ENCODE peak calls at places on chromosomes 12 and 14, in five cellular contexts. T is AG09309, D is upper lobe of right lung, K is fibroblast of the aortic adventitia, C is gastrocnemius medialis. Q is an unnamed sample.
A peak's percentile ranks its signal among the peaks of the same experiment; 100 is the strongest.

GRCh38 chr12:93060666-93061413 is 131.7 kb upstream of the EEA1 start:
- DNase-seq in T (no peak), D (no peak), K (peak; percentile 76), C (no peak), Q (peak; percentile 71)

GRCh38 chr12:56616924-56617323 is 13.2 kb downstream of the BAZ2A start:
- DNase-seq in T (no peak), D (no peak), K (no peak), C (no peak), Q (no peak)

GRCh38 chr12:33438025-33438772 is 1.4 kb downstream of the SYT10 start:
- DNase-seq in T (no peak), D (no peak), K (no peak), C (no peak), Q (no peak)

GRCh38 chr14:95328876-95329503 is 9.3 kb upstream of the CLMN start:
- DNase-seq in T (no peak), D (no peak), K (peak; percentile 5), C (no peak), Q (peak; percentile 53)

GRCh38 chr14:93013368-93013719 is 90.4 kb downstream of the CHGA start:
- DNase-seq in T (peak; percentile 28), D (no peak), K (peak; percentile 71), C (no peak), Q (peak; percentile 71)

GRCh38 chr12:53538209-53538689 is 31.0 kb upstream of the NPFF start:
- DNase-seq in T (peak; percentile 84), D (no peak), K (peak; percentile 90), C (no peak), Q (peak; percentile 90)

GRCh38 chr12:117395766-117396165 is 34.3 kb upstream of the NOS1 start:
- DNase-seq in T (no peak), D (no peak), K (no peak), C (no peak), Q (no peak)

GRCh38 chr12:3998968-3999792 is 126.0 kb upstream of the PARP11 start:
- DNase-seq in T (no peak), D (no peak), K (no peak), C (no peak), Q (no peak)

GRCh38 chr14:68696721-68697495 is 96.0 kb downstream of the ZFP36L1 start:
- DNase-seq in T (no peak), D (peak; percentile 10), K (no peak), C (no peak), Q (no peak)

GRCh38 chr12:114636723-114637480 is 47.1 kb downstream of the TBX3 start:
- DNase-seq in T (no peak), D (no peak), K (peak; percentile 16), C (no peak), Q (peak; percentile 25)

GRCh38 chr12:28159688-28160087 is 30.6 kb upstream of the CCDC91 start:
- DNase-seq in T (no peak), D (no peak), K (no peak), C (no peak), Q (no peak)

GRCh38 chr14:74682169-74682952 is 30.5 kb downstream of the AREL1 start:
- DNase-seq in T (no peak), D (no peak), K (no peak), C (no peak), Q (no peak)

GRCh38 chr12:1531160-1531653 is 63.2 kb downstream of the FBXL14 start:
- DNase-seq in T (no peak), D (peak; percentile 66), K (no peak), C (no peak), Q (no peak)

GRCh38 chr14:90277581-90278198 is 21.3 kb downstream of the PSMC1 start:
- DNase-seq in T (no peak), D (no peak), K (no peak), C (no peak), Q (no peak)

GRCh38 chr14:90275820-90276219 is 19.5 kb downstream of the PSMC1 start:
- DNase-seq in T (no peak), D (no peak), K (peak; percentile 8), C (no peak), Q (peak; percentile 53)

GRCh38 chr14:90275455-90275814 is 19.1 kb downstream of the PSMC1 start:
- DNase-seq in T (no peak), D (no peak), K (no peak), C (no peak), Q (no peak)

GRCh38 chr14:90278199-90279175 is 22.1 kb downstream of the PSMC1 start:
- DNase-seq in T (no peak), D (peak; percentile 49), K (no peak), C (peak; percentile 66), Q (no peak)

DNA sequence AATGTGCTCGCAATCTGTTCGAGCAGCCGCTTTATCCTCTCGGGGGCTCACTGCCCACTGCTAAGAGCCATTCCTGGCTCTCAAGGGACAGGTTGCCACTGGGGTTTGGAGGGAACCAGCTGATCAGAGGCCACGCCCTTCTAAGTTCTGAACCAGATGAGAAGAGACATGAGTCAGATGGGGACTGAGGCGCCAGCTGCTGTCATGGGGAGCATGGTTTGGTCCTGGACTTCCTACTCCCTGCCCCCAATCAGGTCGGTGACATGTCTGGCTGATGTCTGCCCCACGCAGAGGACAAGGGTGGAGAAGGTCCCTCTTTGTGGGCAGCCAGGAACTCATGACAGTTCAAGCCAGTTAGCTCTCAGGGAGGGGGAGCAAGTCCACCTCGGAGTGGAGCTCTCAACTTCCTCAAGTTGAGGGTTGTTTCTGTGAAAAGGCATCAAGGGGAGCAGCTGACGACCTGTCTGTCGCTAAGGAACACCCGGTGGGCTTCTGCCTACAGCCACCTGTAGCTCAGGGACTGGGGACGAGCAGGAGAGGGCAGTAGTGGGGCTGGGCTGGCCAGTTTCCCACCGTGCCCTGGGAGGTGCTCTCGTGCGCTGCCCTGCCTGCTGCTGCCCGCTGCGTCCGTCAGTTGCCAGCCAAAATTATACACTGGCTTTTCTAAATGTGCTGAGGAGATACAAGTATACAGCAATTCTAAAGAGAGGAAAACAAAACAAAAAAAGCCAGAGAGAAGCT is 20.4 kb downstream of the PSMC1 start:
- DNase-seq in T (no peak), D (peak; percentile 73), K (no peak), C (no peak), Q (peak; percentile 54)
- TF ChIP-seq CTCF in T (no peak), D (no peak), K (no peak), C (no peak), Q (no peak)

GRCh38 chr12:108985750-108986149 is 35.1 kb downstream of the SVOP start:
- DNase-seq in T (no peak), D (no peak), K (no peak), C (no peak), Q (no peak)

GRCh38 chr12:108989381-108989780 is 31.5 kb downstream of the SVOP start:
- DNase-seq in T (no peak), D (no peak), K (no peak), C (no peak), Q (no peak)
- H3K4me3 ChIP-seq in T (no peak overlapping the region), D (no peak overlapping the region), K (no peak overlapping the region), C (no peak overlapping the region), Q (no peak overlapping the region)

GRCh38 chr12:6493580-6494350 is at the start of gene NCAPD2:
- DNase-seq in T (peak; percentile 74), D (peak; percentile 97), K (peak; percentile 93), C (peak; percentile 95), Q (peak; percentile 96)
- TF ChIP-seq CTCF in T (no peak), D (peak; percentile 32), K (peak; percentile 43), C (peak; percentile 63), Q (peak; percentile 27)

GRCh38 chr12:72276212-72276865 is 4.2 kb downstream of the TRHDE start:
- DNase-seq in T (no peak), D (no peak), K (no peak), C (no peak), Q (no peak)
- H3K4me3 ChIP-seq in T (no peak overlapping the region), D (no peak overlapping the region), K (no peak overlapping the region), C (no peak overlapping the region), Q (no peak overlapping the region)

DNA sequence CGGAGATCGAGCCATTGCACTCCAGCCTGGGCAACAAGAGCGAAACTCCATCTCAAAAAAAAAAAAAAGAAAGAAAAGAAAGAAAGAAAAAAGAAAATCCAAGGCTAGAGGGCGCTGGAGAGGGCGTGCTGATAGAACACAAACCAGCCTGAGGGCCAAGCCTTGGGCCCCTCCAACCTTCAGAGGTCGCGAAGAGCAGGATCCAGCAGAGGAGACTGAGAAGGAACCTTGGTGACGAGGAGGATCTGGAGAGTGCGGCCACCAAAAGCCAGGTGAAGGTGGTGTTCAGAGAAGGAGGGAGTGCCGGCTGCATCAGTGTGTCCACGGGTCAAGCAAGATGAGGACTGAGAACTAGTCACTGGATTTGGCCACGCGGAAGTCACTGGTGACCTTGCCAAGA is 4.1 kb upstream of the DYNC1H1 start:
- DNase-seq in T (no peak), D (no peak), K (peak; percentile 32), C (no peak), Q (peak; percentile 42)
- TF ChIP-seq CTCF in T (peak; percentile 60), D (peak; percentile 35), K (peak; percentile 60), C (no peak), Q (peak; percentile 59)

DNA sequence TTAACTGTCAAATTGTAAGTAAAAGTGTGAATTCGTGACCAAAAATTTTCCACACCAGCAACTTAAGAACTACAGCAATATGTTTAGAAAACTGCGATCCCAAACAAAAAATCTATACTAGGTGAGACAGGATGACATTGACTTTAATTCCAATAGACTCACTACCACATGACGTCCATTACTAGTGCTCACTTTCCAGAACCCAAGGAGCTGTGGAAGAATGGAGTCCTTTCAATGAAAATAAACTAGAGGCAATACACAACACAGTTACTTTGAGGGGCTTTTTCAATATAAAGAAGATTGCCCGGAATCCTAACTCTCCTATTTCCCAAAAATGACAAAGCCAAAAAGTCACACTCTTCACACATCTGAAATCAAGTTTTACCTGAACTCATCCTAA is 1.4 kb downstream of the EPS8 start:
- DNase-seq in T (no peak), D (no peak), K (no peak), C (no peak), Q (peak; percentile 40)
- H3K4me3 ChIP-seq in T (peak overlapping the region; percentile 80), D (peak overlapping the region; percentile 79), K (peak overlapping the region; percentile 87), C (peak overlapping the region; percentile 83), Q (peak overlapping the region; percentile 61)

GRCh38 chr14:63493246-63493645 is 49.9 kb downstream of the PPP2R5E start:
- DNase-seq in T (no peak), D (no peak), K (no peak), C (no peak), Q (peak; percentile 48)
- TF ChIP-seq CTCF in T (peak; percentile 24), D (no peak), K (no peak), C (no peak), Q (no peak)